ENCODE peak calls at places on chromosomes 2 and 18, in eight cellular contexts. J, H, X, I, V, N, M and W are unnamed samples.

GRCh38 chr2:219451626-219452360 is 17.1 kb downstream of the SPEG start:
- DNase-seq in I (no peak), V (no peak), M (no peak), J (no peak), N (peak), X (no peak), H (no peak), W (peak)

GRCh38 chr2:121210691-121211090 is 74.3 kb downstream of the TFCP2L1 start:
- DNase-seq in X (no peak), V (no peak), N (no peak), H (no peak), M (peak), J (no peak), I (no peak), W (no peak)

GRCh38 chr2:75657794-75658193 is 11.2 kb downstream of the MRPL19 start:
- DNase-seq in N (no peak), X (no peak), V (no peak), J (no peak), I (no peak), M (no peak), H (no peak), W (no peak)

GRCh38 chr18:62183578-62184195 is 3.2 kb downstream of the PIGN start:
- DNase-seq in X (no peak), V (no peak), J (peak), I (no peak), N (no peak), H (peak), M (no peak), W (no peak)

GRCh38 chr2:52558265-52558664 is 1209.3 kb upstream of the CHAC2 start:
- DNase-seq in H (no peak), X (no peak), J (no peak), V (no peak), M (no peak), I (no peak), N (no peak), W (no peak)

GRCh38 chr2:112121682-112122254 is 16.4 kb upstream of the FBLN7 start:
- DNase-seq in J (no peak), N (no peak), V (no peak), H (peak), M (no peak), I (no peak), X (no peak), W (no peak)

GRCh38 chr2:176270100-176270750 is 983 bp downstream of the MTX2 start:
- DNase-seq in X (no peak), H (peak), J (no peak), M (no peak), I (no peak), N (no peak), V (no peak), W (no peak)

GRCh38 chr2:166081131-166081632 is 46.6 kb downstream of the SCN1A start:
- DNase-seq in M (no peak), N (peak), I (no peak), X (no peak), H (no peak), V (no peak), J (no peak), W (no peak)

GRCh38 chr18:79942211-79942610 is 9.2 kb downstream of the SLC66A2 start:
- DNase-seq in M (peak), J (no peak), H (no peak), N (no peak), I (no peak), X (no peak), V (no peak), W (no peak)

GRCh38 chr2:39996653-39997080 is 217.6 kb upstream of the THUMPD2 start:
- DNase-seq in V (no peak), H (peak), I (no peak), J (no peak), X (no peak), N (no peak), M (no peak), W (peak)

GRCh38 chr2:55277310-55277709 is 8.3 kb upstream of the MTIF2 start:
- DNase-seq in H (no peak), V (no peak), I (no peak), J (no peak), M (no peak), X (no peak), N (no peak), W (no peak)

GRCh38 chr2:188984680-188985079 is 10.5 kb downstream of the COL3A1 start:
- DNase-seq in M (no peak), V (no peak), X (no peak), J (no peak), H (no peak), I (no peak), N (no peak), W (no peak)

GRCh38 chr18:58727776-58728500 is 56.7 kb downstream of the MALT1 start:
- DNase-seq in H (no peak), M (peak), X (no peak), V (no peak), J (no peak), N (no peak), I (no peak), W (no peak)